ENCODE peak calls at places on chromosomes 4 and X, in eight cellular contexts. T is heart left ventricle; X is body of pancreas; Z is cardiac fibroblast; U is CD8-positive, alpha-beta T cell; I is gastrocnemius medialis; J is ovary; F is sigmoid colon. Q is an unnamed sample.

GRCh38 chr4:187608001-187608421 is 387.6 kb upstream of the ZFP42 start:
- DNase-seq in F (no peak), U (no peak), T (no peak), I (no peak), Z (peak; percentile 31), X (no peak), J (no peak), Q (no peak)

GRCh38 chrX:122565952-122566351 is 618.1 kb upstream of the GRIA3 start:
- DNase-seq in F (no peak), J (no peak), U (no peak), T (peak; percentile 28), X (no peak), I (no peak), Z (peak; percentile 36), Q (no peak)

GRCh38 chr4:28469886-28470285 is 1609.2 kb downstream of the STIM2 start:
- DNase-seq in J (no peak), T (no peak), I (no peak), F (no peak), X (no peak), Z (peak; percentile 10), U (no peak), Q (no peak)

GRCh38 chrX:45771114-45771513 is 570.4 kb upstream of the DIPK2B start:
- DNase-seq in X (peak; percentile 34), J (no peak), Z (peak; percentile 78), I (no peak), F (peak; percentile 77), U (no peak), T (no peak), Q (no peak)

GRCh38 chr4:136643416-136643815 is 888.9 kb downstream of the PCDH18 start:
- DNase-seq in Z (no peak), U (no peak), X (no peak), T (no peak), I (no peak), F (no peak), J (no peak), Q (no peak)

GRCh38 chr4:48112017-48112667 is 21.9 kb downstream of the TXK start:
- DNase-seq in J (no peak), Z (no peak), T (no peak), F (no peak), U (no peak), X (no peak), I (no peak), Q (no peak)

GRCh38 chr4:22312113-22312512 is 203.8 kb downstream of the ADGRA3 start:
- DNase-seq in T (no peak), U (no peak), I (no peak), Z (no peak), F (no peak), X (no peak), J (no peak), Q (no peak)

GRCh38 chrX:65679071-65679540 is 11.7 kb downstream of the MSN start:
- DNase-seq in U (no peak), I (no peak), J (no peak), Z (no peak), X (no peak), T (no peak), F (no peak), Q (no peak)

GRCh38 chrX:132266583-132267355 is 47.5 kb upstream of the RAP2C start:
- DNase-seq in X (no peak), F (no peak), J (no peak), Z (peak; percentile 31), T (no peak), U (no peak), I (no peak), Q (no peak)

GRCh38 chr4:3720461-3720860 is 45.7 kb upstream of the ADRA2C start:
- DNase-seq in J (no peak), F (no peak), I (no peak), U (no peak), X (no peak), T (no peak), Z (no peak), Q (no peak)

GRCh38 chr4:2462218-2462991 is 6.5 kb upstream of the RNF4 start:
- DNase-seq in T (peak; percentile 81), I (peak; percentile 46), U (peak; percentile 69), Z (peak; percentile 77), J (peak; percentile 83), X (peak; percentile 71), F (peak; percentile 85), Q (no peak)

GRCh38 chr4:181475781-181476180 is 767.4 kb upstream of the TENM3 start:
- DNase-seq in Z (no peak), F (no peak), U (no peak), I (no peak), X (no peak), T (peak; percentile 40), J (no peak), Q (no peak)
- H3K4me3 ChIP-seq in Z (no peak overlapping the region), F (no peak overlapping the region), U (no peak overlapping the region), I (no peak overlapping the region), X (no peak overlapping the region), T (peak overlapping the region; percentile 27), J (no peak overlapping the region), Q (no peak overlapping the region)

GRCh38 chr4:146510942-146511341 is 10.8 kb downstream of the SLC10A7 start:
- DNase-seq in I (no peak), F (no peak), U (no peak), T (no peak), Z (no peak), X (no peak), J (no peak), Q (no peak)
- TF ChIP-seq CTCF in I (no peak), F (no peak), U (no peak), T (no peak), Z (no peak), X (no peak), J (no peak), Q (no peak)

DNA sequence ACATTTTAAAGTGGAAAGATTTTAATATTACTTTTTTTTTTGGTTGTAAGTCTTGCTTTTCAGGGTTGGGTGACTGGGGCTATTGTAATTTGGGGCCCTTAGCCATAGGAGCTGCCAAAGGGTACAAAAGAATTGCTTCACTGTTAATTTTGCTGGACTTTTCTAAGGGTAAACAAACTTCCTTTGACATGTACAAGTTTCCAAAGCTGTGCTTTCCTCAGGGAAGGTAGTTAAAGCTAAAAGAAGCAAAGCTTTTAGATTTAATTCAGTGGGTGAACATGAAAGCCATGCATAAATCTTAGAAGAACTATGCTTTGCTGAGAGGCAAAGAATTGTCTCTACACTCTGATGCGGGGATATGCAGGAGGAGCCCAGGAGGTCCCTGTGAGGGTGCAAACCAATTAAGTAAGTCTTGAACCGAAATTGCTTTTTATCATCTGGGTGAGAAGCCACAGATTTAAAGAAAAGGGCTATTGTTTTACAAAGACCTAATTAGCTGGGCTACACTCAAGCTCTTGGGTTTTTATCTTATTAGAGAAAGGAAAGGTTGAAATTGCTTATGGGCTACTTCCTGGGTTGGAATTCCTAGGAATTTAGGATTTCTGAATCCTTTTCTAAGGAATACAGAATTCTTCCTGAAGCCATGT is 188.6 kb upstream of the ANK2 start:
- DNase-seq in X (no peak), U (no peak), F (no peak), I (no peak), Z (no peak), J (no peak), T (no peak), Q (no peak)
- H3K4me3 ChIP-seq in X (no peak overlapping the region), U (no peak overlapping the region), F (no peak overlapping the region), I (no peak overlapping the region), Z (no peak overlapping the region), J (no peak overlapping the region), T (no peak overlapping the region), Q (no peak overlapping the region)

DNA sequence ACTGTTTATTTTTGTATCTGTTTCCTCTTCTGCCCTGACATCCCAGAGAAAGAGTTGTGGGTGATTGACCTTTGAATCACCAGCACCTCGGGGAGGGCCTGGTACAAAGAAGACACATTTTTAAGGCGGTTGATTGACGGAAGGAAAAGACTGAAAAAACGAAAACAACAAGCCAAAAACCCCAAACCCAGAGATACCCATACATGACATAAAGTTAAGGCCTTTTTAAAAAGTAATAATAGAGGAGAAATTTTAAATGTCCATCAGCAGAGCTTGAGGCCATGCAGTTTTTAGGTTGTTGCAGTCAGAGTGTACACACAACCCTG is 110.0 kb downstream of the GNL3L start:
- DNase-seq in Z (no peak), X (no peak), J (no peak), T (no peak), I (no peak), U (no peak), F (no peak), Q (no peak)
- TF ChIP-seq CTCF in Z (no peak), X (no peak), J (no peak), T (no peak), I (no peak), U (peak; percentile 2), F (no peak), Q (no peak)

GRCh38 chrX:108165349-108166111 is 74.0 kb downstream of the ATG4A start:
- DNase-seq in T (no peak), J (peak; percentile 48), I (no peak), X (no peak), F (no peak), Z (peak; percentile 70), U (no peak), Q (no peak)

GRCh38 chrX:108162265-108162664 is 70.7 kb downstream of the ATG4A start:
- DNase-seq in T (no peak), X (no peak), J (no peak), U (no peak), I (no peak), Z (no peak), F (no peak), Q (no peak)

GRCh38 chrX:108167211-108167872 is 75.8 kb downstream of the ATG4A start:
- DNase-seq in Z (peak; percentile 59), X (no peak), U (no peak), T (no peak), J (no peak), F (no peak), I (no peak), Q (no peak)

GRCh38 chrX:108160309-108160708 is 68.7 kb downstream of the ATG4A start:
- DNase-seq in T (no peak), U (no peak), F (no peak), J (no peak), X (no peak), Z (no peak), I (no peak), Q (no peak)

GRCh38 chrX:108163333-108164082 is 71.9 kb downstream of the ATG4A start:
- DNase-seq in F (no peak), Z (no peak), U (no peak), X (no peak), T (no peak), J (no peak), I (no peak), Q (no peak)
- H3K4me3 ChIP-seq in F (no peak overlapping the region), Z (no peak overlapping the region), U (no peak overlapping the region), X (no peak overlapping the region), T (no peak overlapping the region), J (no peak overlapping the region), I (no peak overlapping the region), Q (no peak overlapping the region)

GRCh38 chr4:151532001-151532708 is 123.2 kb downstream of the FHIP1A start:
- DNase-seq in J (no peak), U (no peak), F (no peak), Z (peak; percentile 8), T (no peak), I (no peak), X (no peak), Q (no peak)
- TF ChIP-seq CTCF in J (no peak), U (no peak), F (no peak), Z (no peak), T (no peak), I (no peak), X (no peak), Q (no peak)

Q was measured in lower leg skin.